ENCODE peak calls at places on chromosomes 2 and 18, in nine cellular contexts. R, U, P, M, V, W, Y, S and Z are unnamed samples.

GRCh38 chr2:62447411-62447810 is 58.6 kb downstream of the TMEM17 start:
- DNase-seq in R (no peak), U (no peak), P (no peak), M (no peak), V (no peak), W (no peak), Y (no peak), S (no peak), Z (no peak)

GRCh38 chr2:60152226-60152833 is 401.1 kb downstream of the BCL11A start:
- DNase-seq in R (no peak), U (no peak), P (no peak), M (no peak), V (no peak), W (no peak), Y (no peak), S (peak; percentile 56), Z (no peak)

GRCh38 chr2:188983427-188984101 is 9.4 kb downstream of the COL3A1 start:
- DNase-seq in R (no peak), U (no peak), P (no peak), M (no peak), V (no peak), W (no peak), Y (no peak), S (peak; percentile 30), Z (no peak)

GRCh38 chr2:199273043-199273647 is 184.6 kb downstream of the SATB2 start:
- DNase-seq in R (no peak), U (no peak), P (no peak), M (no peak), V (no peak), W (no peak), Y (no peak), S (peak; percentile 9), Z (no peak)

GRCh38 chr2:187224989-187225388 is 223.1 kb downstream of the CALCRL start:
- DNase-seq in R (no peak), U (no peak), P (no peak), M (no peak), V (no peak), W (no peak), Y (no peak), S (no peak), Z (no peak)

GRCh38 chr2:223604231-223604630 is 2.1 kb upstream of the SCG2 start:
- DNase-seq in R (no peak), U (no peak), P (no peak), M (no peak), V (no peak), W (no peak), Y (no peak), S (no peak), Z (no peak)

GRCh38 chr2:23745726-23746105 is 181.2 kb downstream of the ATAD2B start:
- DNase-seq in R (no peak), U (no peak), P (no peak), M (no peak), V (peak; percentile 14), W (no peak), Y (no peak), S (peak; percentile 59), Z (no peak)

GRCh38 chr2:109516445-109517117 is 97.2 kb downstream of the SEPTIN10 start:
- DNase-seq in R (peak; percentile 65), U (no peak), P (no peak), M (no peak), V (peak; percentile 47), W (no peak), Y (no peak), S (peak; percentile 58), Z (no peak)

GRCh38 chr2:96276787-96277499 is 10.9 kb downstream of the CIAO1 start:
- DNase-seq in R (no peak), U (no peak), P (no peak), M (no peak), V (no peak), W (no peak), Y (no peak), S (no peak), Z (no peak)

GRCh38 chr2:199646439-199646838 is 188.7 kb upstream of the SATB2 start:
- DNase-seq in R (no peak), U (no peak), P (no peak), M (no peak), V (no peak), W (no peak), Y (no peak), S (no peak), Z (no peak)

GRCh38 chr2:143140864-143141637 is 11.8 kb downstream of the ARHGAP15 start:
- DNase-seq in R (no peak), U (no peak), P (no peak), M (no peak), V (no peak), W (no peak), Y (no peak), S (no peak), Z (no peak)

GRCh38 chr2:111007757-111008688 is 112.7 kb upstream of the BCL2L11 start:
- DNase-seq in R (no peak), U (no peak), P (no peak), M (no peak), V (peak; percentile 19), W (no peak), Y (no peak), S (no peak), Z (no peak)

GRCh38 chr2:188527701-188528100 is 236.0 kb downstream of the GULP1 start:
- DNase-seq in R (no peak), U (no peak), P (no peak), M (no peak), V (no peak), W (no peak), Y (no peak), S (no peak), Z (no peak)

GRCh38 chr2:65754219-65754618 is 321.8 kb upstream of the SPRED2 start:
- DNase-seq in R (no peak), U (no peak), P (no peak), M (no peak), V (no peak), W (no peak), Y (no peak), S (peak; percentile 36), Z (no peak)

GRCh38 chr2:34997779-34998178 is 1357.8 kb upstream of the CRIM1 start:
- DNase-seq in R (no peak), U (no peak), P (no peak), M (no peak), V (no peak), W (no peak), Y (no peak), S (no peak), Z (no peak)

GRCh38 chr18:39942702-39943101 is 2012.3 kb upstream of the PIK3C3 start:
- DNase-seq in R (no peak), U (no peak), P (no peak), M (no peak), V (no peak), W (no peak), Y (no peak), S (no peak), Z (no peak)

GRCh38 chr2:9095690-9096089 is 92.2 kb upstream of the MBOAT2 start:
- DNase-seq in R (peak; percentile 72), U (no peak), P (no peak), M (peak; percentile 42), V (no peak), W (no peak), Y (no peak), S (peak; percentile 35), Z (no peak)

GRCh38 chr2:217913415-217913814 is 89.4 kb downstream of the TNS1 start:
- DNase-seq in R (no peak), U (no peak), P (no peak), M (no peak), V (no peak), W (no peak), Y (no peak), S (no peak), Z (no peak)

GRCh38 chr18:55100817-55101457 is 141.7 kb upstream of the CCDC68 start:
- DNase-seq in R (no peak), U (no peak), P (no peak), M (no peak), V (no peak), W (no peak), Y (no peak), S (peak; percentile 86), Z (no peak)

GRCh38 chr2:146207417-146207816 is 1637.4 kb upstream of the ACVR2A start:
- DNase-seq in R (no peak), U (no peak), P (no peak), M (no peak), V (no peak), W (no peak), Y (no peak), S (no peak), Z (no peak)

GRCh38 chr2:205435970-205436369 is 246.3 kb upstream of the NRP2 start:
- DNase-seq in R (no peak), U (no peak), P (no peak), M (no peak), V (no peak), W (no peak), Y (no peak), S (peak; percentile 2), Z (no peak)

GRCh38 chr18:57959278-57959677 is 84.7 kb upstream of the NEDD4L start:
- DNase-seq in R (peak; percentile 57), U (no peak), P (no peak), M (no peak), V (peak; percentile 49), W (no peak), Y (no peak), S (peak; percentile 91), Z (no peak)

GRCh38 chr2:234491897-234492296 is 5.0 kb downstream of the ARL4C start:
- DNase-seq in R (no peak), U (peak; percentile 67), P (no peak), M (no peak), V (no peak), W (no peak), Y (no peak), S (no peak), Z (no peak)

GRCh38 chr2:201396595-201396994 is 39.5 kb upstream of the FLACC1 start:
- DNase-seq in R (no peak), U (no peak), P (no peak), M (no peak), V (no peak), W (no peak), Y (no peak), S (peak; percentile 49), Z (no peak)

GRCh38 chr2:120134263-120134662 is 88.9 kb downstream of the TMEM185B start:
- DNase-seq in R (no peak), U (no peak), P (no peak), M (no peak), V (no peak), W (no peak), Y (no peak), S (peak; percentile 96), Z (no peak)

GRCh38 chr2:198312621-198313483 is 508.5 kb downstream of the PLCL1 start:
- DNase-seq in R (no peak), U (no peak), P (no peak), M (no peak), V (no peak), W (no peak), Y (no peak), S (no peak), Z (no peak)